ENCODE peak calls at places on chromosomes 1 and 21, in eight cellular contexts. One of them, this sample, is unnamed.
A peak's percentile ranks its signal among the peaks of the same experiment; 100 is the strongest.

GRCh38 chr1:168687796-168688195 is 41.2 kb downstream of the DPT start:
- DNase-seq in BJ: no peak
- DNase-seq in chondrocyte: no peak
- DNase-seq in HFF-Myc: no peak
- DNase-seq in IMR-90: no peak
- DNase-seq in OCI-LY7: no peak
- DNase-seq in uterus: no peak
- DNase-seq in MCF 10A: peak; percentile 44
- DNase-seq in this sample: no peak

GRCh38 chr1:183674339-183674738 is 21.2 kb upstream of the APOBEC4 start:
- DNase-seq in chondrocyte: no peak
- DNase-seq in MCF 10A: no peak
- DNase-seq in BJ: no peak
- DNase-seq in OCI-LY7: no peak
- DNase-seq in HFF-Myc: no peak
- DNase-seq in IMR-90: peak; percentile 40
- DNase-seq in uterus: no peak
- DNase-seq in this sample: no peak

GRCh38 chr1:171107257-171107940 is 16.7 kb downstream of the FMO3 start:
- DNase-seq in HFF-Myc: no peak
- DNase-seq in chondrocyte: no peak
- DNase-seq in IMR-90: peak; percentile 44
- DNase-seq in BJ: no peak
- DNase-seq in uterus: no peak
- DNase-seq in MCF 10A: peak; percentile 20
- DNase-seq in OCI-LY7: no peak
- DNase-seq in this sample: no peak

GRCh38 chr1:225318706-225319575 is 108.9 kb downstream of the LBR start:
- DNase-seq in HFF-Myc: peak; percentile 21
- DNase-seq in MCF 10A: peak; percentile 85
- DNase-seq in OCI-LY7: peak; percentile 66
- DNase-seq in BJ: no peak
- DNase-seq in chondrocyte: no peak
- DNase-seq in uterus: no peak
- DNase-seq in IMR-90: peak; percentile 36
- DNase-seq in this sample: no peak

GRCh38 chr1:234544094-234544579 is 65.2 kb upstream of the TARBP1 start:
- DNase-seq in MCF 10A: peak; percentile 96
- DNase-seq in uterus: peak; percentile 94
- DNase-seq in BJ: peak; percentile 82
- DNase-seq in OCI-LY7: no peak
- DNase-seq in chondrocyte: no peak
- DNase-seq in IMR-90: peak; percentile 98
- DNase-seq in HFF-Myc: peak; percentile 95
- DNase-seq in this sample: no peak

GRCh38 chr1:15508700-15509487 is 15.1 kb downstream of the CASP9 start:
- DNase-seq in chondrocyte: no peak
- DNase-seq in HFF-Myc: no peak
- DNase-seq in MCF 10A: no peak
- DNase-seq in IMR-90: no peak
- DNase-seq in OCI-LY7: peak; percentile 28
- DNase-seq in BJ: no peak
- DNase-seq in uterus: no peak
- DNase-seq in this sample: no peak

GRCh38 chr21:36718951-36719501 is 20.1 kb downstream of the SIM2 start:
- DNase-seq in uterus: no peak
- DNase-seq in chondrocyte: no peak
- DNase-seq in HFF-Myc: no peak
- DNase-seq in IMR-90: no peak
- DNase-seq in BJ: no peak
- DNase-seq in MCF 10A: peak; percentile 89
- DNase-seq in OCI-LY7: no peak
- DNase-seq in this sample: no peak

GRCh38 chr1:230883964-230884363 is 15.6 kb upstream of the C1orf198 start:
- DNase-seq in chondrocyte: no peak
- DNase-seq in OCI-LY7: no peak
- DNase-seq in uterus: no peak
- DNase-seq in MCF 10A: no peak
- DNase-seq in IMR-90: no peak
- DNase-seq in BJ: no peak
- DNase-seq in HFF-Myc: no peak
- DNase-seq in this sample: no peak

GRCh38 chr1:239987103-239987745 is 104.5 kb upstream of the FMN2 start:
- DNase-seq in HFF-Myc: no peak
- DNase-seq in IMR-90: peak; percentile 55
- DNase-seq in BJ: no peak
- DNase-seq in MCF 10A: peak; percentile 75
- DNase-seq in uterus: no peak
- DNase-seq in OCI-LY7: peak; percentile 35
- DNase-seq in chondrocyte: no peak
- DNase-seq in this sample: no peak

GRCh38 chr1:245370175-245370825 is 215.5 kb downstream of the KIF26B start:
- DNase-seq in IMR-90: no peak
- DNase-seq in chondrocyte: no peak
- DNase-seq in BJ: no peak
- DNase-seq in uterus: no peak
- DNase-seq in MCF 10A: no peak
- DNase-seq in OCI-LY7: no peak
- DNase-seq in HFF-Myc: no peak
- DNase-seq in this sample: no peak

GRCh38 chr1:84642776-84643175 is 47.5 kb downstream of the SSX2IP start:
- DNase-seq in chondrocyte: no peak
- DNase-seq in uterus: no peak
- DNase-seq in BJ: no peak
- DNase-seq in HFF-Myc: no peak
- DNase-seq in OCI-LY7: no peak
- DNase-seq in MCF 10A: no peak
- DNase-seq in IMR-90: no peak
- DNase-seq in this sample: no peak

GRCh38 chr1:8396083-8396911 is 78.4 kb downstream of the SLC45A1 start:
- DNase-seq in OCI-LY7: no peak
- DNase-seq in MCF 10A: no peak
- DNase-seq in chondrocyte: no peak
- DNase-seq in BJ: no peak
- DNase-seq in uterus: no peak
- DNase-seq in HFF-Myc: no peak
- DNase-seq in IMR-90: peak; percentile 79
- DNase-seq in this sample: no peak

DNA sequence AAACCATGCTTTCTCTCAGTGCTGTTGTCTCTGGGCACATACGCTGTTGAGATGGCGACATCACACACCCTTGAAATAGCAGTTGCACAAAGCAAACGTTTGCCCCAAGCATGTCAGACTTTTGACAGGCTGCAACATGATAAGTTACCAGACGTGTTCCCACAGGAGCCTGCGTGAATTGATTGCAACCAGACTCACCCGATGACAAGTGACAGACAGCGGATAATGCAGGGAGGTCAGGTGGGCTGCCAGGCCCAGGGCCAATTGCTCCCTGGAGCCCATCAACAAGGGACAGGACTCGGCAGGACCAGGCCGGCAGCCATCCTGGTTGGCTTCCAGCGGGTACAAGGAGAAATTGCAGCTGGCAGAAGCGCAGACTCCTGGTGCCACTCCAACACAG is 310.8 kb downstream of the SIPA1L2 start:
- DNase-seq in uterus: no peak
- DNase-seq in OCI-LY7: no peak
- DNase-seq in chondrocyte: no peak
- DNase-seq in MCF 10A: peak; percentile 74
- DNase-seq in BJ: no peak
- DNase-seq in IMR-90: no peak
- DNase-seq in HFF-Myc: no peak
- DNase-seq in this sample: no peak
- TF ChIP-seq CTCF in uterus: no peak
- TF ChIP-seq CTCF in OCI-LY7: no peak
- TF ChIP-seq CTCF in chondrocyte: no peak
- TF ChIP-seq CTCF in MCF 10A: no peak
- TF ChIP-seq CTCF in BJ: no peak
- TF ChIP-seq CTCF in IMR-90: no peak
- TF ChIP-seq CTCF in HFF-Myc: no peak
- TF ChIP-seq CTCF in this sample: no peak

DNA sequence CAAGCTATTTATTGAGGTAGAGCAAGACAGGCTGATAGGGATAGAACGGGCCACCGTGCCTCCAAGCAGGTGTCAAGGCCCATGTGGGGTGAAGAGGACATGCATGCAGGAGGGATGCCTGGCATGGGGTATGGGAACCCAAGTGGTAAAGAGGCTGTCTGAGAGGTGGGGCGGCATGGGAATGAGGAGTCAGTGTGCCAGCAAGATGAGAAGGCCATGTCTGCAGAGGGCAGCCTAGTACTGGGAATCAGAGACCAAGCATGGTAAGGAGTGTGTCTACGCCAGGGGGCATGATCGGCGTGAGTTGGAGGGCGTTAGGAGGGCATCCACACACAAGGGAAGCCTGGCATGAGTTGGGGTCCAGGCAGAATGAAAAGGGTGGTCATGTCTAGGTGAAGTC is 303.7 kb upstream of the PLD5 start:
- DNase-seq in chondrocyte: no peak
- DNase-seq in MCF 10A: no peak
- DNase-seq in uterus: no peak
- DNase-seq in HFF-Myc: no peak
- DNase-seq in OCI-LY7: no peak
- DNase-seq in IMR-90: no peak
- DNase-seq in BJ: no peak
- DNase-seq in this sample: no peak
- TF ChIP-seq CTCF in chondrocyte: no peak
- TF ChIP-seq CTCF in MCF 10A: peak; percentile 19
- TF ChIP-seq CTCF in uterus: no peak
- TF ChIP-seq CTCF in HFF-Myc: no peak
- TF ChIP-seq CTCF in OCI-LY7: peak; percentile 17
- TF ChIP-seq CTCF in IMR-90: no peak
- TF ChIP-seq CTCF in BJ: no peak
- TF ChIP-seq CTCF in this sample: no peak

GRCh38 chr1:223710179-223711133 is 1.9 kb upstream of the CAPN2 start:
- DNase-seq in MCF 10A: no peak
- DNase-seq in uterus: no peak
- DNase-seq in IMR-90: no peak
- DNase-seq in chondrocyte: no peak
- DNase-seq in HFF-Myc: no peak
- DNase-seq in BJ: no peak
- DNase-seq in OCI-LY7: no peak
- DNase-seq in this sample: no peak
- TF ChIP-seq CTCF in MCF 10A: no peak
- TF ChIP-seq CTCF in uterus: no peak
- TF ChIP-seq CTCF in IMR-90: no peak
- TF ChIP-seq CTCF in chondrocyte: no peak
- TF ChIP-seq CTCF in HFF-Myc: no peak
- TF ChIP-seq CTCF in BJ: no peak
- TF ChIP-seq CTCF in OCI-LY7: no peak
- TF ChIP-seq CTCF in this sample: no peak

DNA sequence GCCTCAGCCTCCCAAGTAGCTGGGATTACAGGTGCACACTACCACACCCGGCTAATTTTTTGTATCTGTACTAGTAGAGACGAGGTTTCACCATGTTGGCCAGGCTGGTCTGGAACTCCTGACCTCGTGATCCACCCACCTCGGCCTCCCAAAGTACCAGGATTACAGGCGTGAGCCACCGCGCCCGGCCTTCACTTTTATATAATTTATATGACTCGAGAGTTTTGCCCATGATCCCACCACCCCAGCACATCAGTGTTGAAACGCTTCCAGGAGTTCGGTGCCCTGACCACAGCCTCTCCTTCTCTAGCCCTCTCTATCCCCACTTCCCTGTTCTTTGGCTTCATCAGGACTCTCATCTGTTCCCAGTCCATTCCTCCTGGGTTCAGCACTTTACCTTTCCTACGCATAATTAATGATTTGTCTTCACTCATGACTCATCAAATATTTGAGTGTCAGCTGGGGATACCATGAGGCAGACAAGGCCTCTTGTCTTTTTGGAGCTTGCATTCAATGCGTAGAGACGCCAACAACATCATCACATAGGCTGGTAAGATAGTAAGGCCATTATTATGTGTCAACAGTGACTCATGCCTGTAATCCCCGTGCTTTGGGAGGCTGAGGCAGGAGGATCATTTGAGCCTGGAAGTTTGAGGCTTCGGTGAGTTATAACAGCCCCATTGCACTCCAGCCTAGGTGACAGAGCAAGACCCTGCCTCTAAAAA is 1.4 kb downstream of the PMF1 start:
- DNase-seq in MCF 10A: peak; percentile 86
- DNase-seq in BJ: no peak
- DNase-seq in IMR-90: peak; percentile 41
- DNase-seq in OCI-LY7: no peak
- DNase-seq in chondrocyte: no peak
- DNase-seq in HFF-Myc: no peak
- DNase-seq in uterus: no peak
- DNase-seq in this sample: no peak
- TF ChIP-seq CTCF in MCF 10A: no peak
- TF ChIP-seq CTCF in BJ: no peak
- TF ChIP-seq CTCF in IMR-90: no peak
- TF ChIP-seq CTCF in OCI-LY7: no peak
- TF ChIP-seq CTCF in chondrocyte: no peak
- TF ChIP-seq CTCF in HFF-Myc: no peak
- TF ChIP-seq CTCF in uterus: no peak
- TF ChIP-seq CTCF in this sample: no peak